ENCODE peak calls at places on chromosomes 11 and 22, in six cellular contexts. One of them, this sample, is unnamed.
A peak's percentile ranks its signal among the peaks of the same experiment; 100 is the strongest.

GRCh38 chr22:39518996-39519680 is 1.2 kb upstream of the ATF4 start:
- DNase-seq in uterus: no peak
- DNase-seq in body of pancreas: peak; percentile 39
- DNase-seq in fibroblast of pulmonary artery: peak; percentile 51
- DNase-seq in BJ: no peak
- DNase-seq in spleen: no peak
- DNase-seq in this sample: no peak

GRCh38 chr11:66288138-66288865 is 641 bp downstream of the YIF1A start:
- DNase-seq in fibroblast of pulmonary artery: no peak
- DNase-seq in spleen: no peak
- DNase-seq in uterus: no peak
- DNase-seq in BJ: no peak
- DNase-seq in body of pancreas: peak; percentile 28
- DNase-seq in this sample: no peak

GRCh38 chr22:28547132-28547842 is 132.4 kb downstream of the TTC28 start:
- DNase-seq in spleen: no peak
- DNase-seq in body of pancreas: no peak
- DNase-seq in BJ: peak; percentile 93
- DNase-seq in fibroblast of pulmonary artery: peak; percentile 82
- DNase-seq in uterus: no peak
- DNase-seq in this sample: no peak

GRCh38 chr11:47282462-47282861 is 12.5 kb downstream of the MADD start:
- DNase-seq in fibroblast of pulmonary artery: no peak
- DNase-seq in body of pancreas: no peak
- DNase-seq in BJ: no peak
- DNase-seq in uterus: no peak
- DNase-seq in spleen: no peak
- DNase-seq in this sample: no peak

GRCh38 chr11:30816959-30817880 is 231.1 kb upstream of the MPPED2 start:
- DNase-seq in uterus: no peak
- DNase-seq in body of pancreas: no peak
- DNase-seq in fibroblast of pulmonary artery: no peak
- DNase-seq in BJ: no peak
- DNase-seq in spleen: no peak
- DNase-seq in this sample: no peak

GRCh38 chr11:57646756-57647303 is 2.9 kb downstream of the YPEL4 start:
- DNase-seq in fibroblast of pulmonary artery: no peak
- DNase-seq in BJ: no peak
- DNase-seq in body of pancreas: no peak
- DNase-seq in spleen: no peak
- DNase-seq in uterus: no peak
- DNase-seq in this sample: no peak

GRCh38 chr11:101915811-101916291 is 471 bp downstream of the ANGPTL5 start:
- DNase-seq in uterus: no peak
- DNase-seq in fibroblast of pulmonary artery: peak; percentile 75
- DNase-seq in body of pancreas: no peak
- DNase-seq in BJ: no peak
- DNase-seq in spleen: no peak
- DNase-seq in this sample: no peak

GRCh38 chr22:33680632-33681031 is 239.6 kb downstream of the LARGE1 start:
- DNase-seq in spleen: no peak
- DNase-seq in BJ: no peak
- DNase-seq in body of pancreas: no peak
- DNase-seq in fibroblast of pulmonary artery: no peak
- DNase-seq in uterus: no peak
- DNase-seq in this sample: no peak

GRCh38 chr11:6587360-6587953 is 16.0 kb downstream of the RRP8 start:
- DNase-seq in body of pancreas: peak; percentile 75
- DNase-seq in uterus: no peak
- DNase-seq in BJ: no peak
- DNase-seq in fibroblast of pulmonary artery: no peak
- DNase-seq in spleen: no peak
- DNase-seq in this sample: no peak

GRCh38 chr22:48627203-48627602 is 1200.5 kb downstream of the BRD1 start:
- DNase-seq in uterus: no peak
- DNase-seq in spleen: no peak
- DNase-seq in body of pancreas: no peak
- DNase-seq in fibroblast of pulmonary artery: no peak
- DNase-seq in BJ: no peak
- DNase-seq in this sample: no peak

GRCh38 chr11:7573193-7573557 is 59.4 kb downstream of the PPFIBP2 start:
- DNase-seq in spleen: no peak
- DNase-seq in fibroblast of pulmonary artery: peak; percentile 25
- DNase-seq in BJ: no peak
- DNase-seq in uterus: no peak
- DNase-seq in body of pancreas: no peak
- DNase-seq in this sample: no peak

GRCh38 chr11:16111690-16112089 is 244.7 kb downstream of the SOX6 start:
- DNase-seq in uterus: no peak
- DNase-seq in fibroblast of pulmonary artery: no peak
- DNase-seq in BJ: no peak
- DNase-seq in spleen: no peak
- DNase-seq in body of pancreas: no peak
- DNase-seq in this sample: no peak

GRCh38 chr22:48456449-48456848 is 1371.2 kb downstream of the BRD1 start:
- DNase-seq in spleen: no peak
- DNase-seq in body of pancreas: no peak
- DNase-seq in uterus: no peak
- DNase-seq in BJ: no peak
- DNase-seq in fibroblast of pulmonary artery: no peak
- DNase-seq in this sample: no peak

GRCh38 chr11:14229472-14229871 is 129.5 kb downstream of the RRAS2 start:
- DNase-seq in spleen: peak; percentile 52
- DNase-seq in BJ: no peak
- DNase-seq in body of pancreas: no peak
- DNase-seq in uterus: no peak
- DNase-seq in fibroblast of pulmonary artery: no peak
- DNase-seq in this sample: no peak

GRCh38 chr11:122085264-122085663 is 30.8 kb downstream of the BLID start:
- DNase-seq in body of pancreas: no peak
- DNase-seq in spleen: no peak
- DNase-seq in uterus: no peak
- DNase-seq in fibroblast of pulmonary artery: peak; percentile 92
- DNase-seq in BJ: peak; percentile 90
- DNase-seq in this sample: no peak

GRCh38 chr11:1237128-1237580 is 14.3 kb downstream of the MUC5B start:
- DNase-seq in spleen: peak; percentile 58
- DNase-seq in body of pancreas: no peak
- DNase-seq in uterus: no peak
- DNase-seq in fibroblast of pulmonary artery: no peak
- DNase-seq in BJ: no peak
- DNase-seq in this sample: no peak

GRCh38 chr11:34266987-34267386 is 90.8 kb downstream of the ABTB2 start:
- DNase-seq in body of pancreas: no peak
- DNase-seq in uterus: peak; percentile 46
- DNase-seq in BJ: no peak
- DNase-seq in fibroblast of pulmonary artery: peak; percentile 32
- DNase-seq in spleen: no peak
- DNase-seq in this sample: no peak

GRCh38 chr11:82523141-82523540 is 210.5 kb downstream of the FAM181B start:
- DNase-seq in fibroblast of pulmonary artery: no peak
- DNase-seq in body of pancreas: no peak
- DNase-seq in uterus: peak; percentile 18
- DNase-seq in spleen: no peak
- DNase-seq in BJ: no peak
- DNase-seq in this sample: peak; percentile 15

GRCh38 chr11:68704887-68705286 is 20.5 kb downstream of the GAL start:
- DNase-seq in spleen: no peak
- DNase-seq in BJ: no peak
- DNase-seq in fibroblast of pulmonary artery: no peak
- DNase-seq in body of pancreas: no peak
- DNase-seq in uterus: no peak
- DNase-seq in this sample: no peak
- H3K4me3 ChIP-seq in spleen: no peak overlapping the region
- H3K4me3 ChIP-seq in BJ: no peak overlapping the region
- H3K4me3 ChIP-seq in fibroblast of pulmonary artery: no peak overlapping the region
- H3K4me3 ChIP-seq in body of pancreas: no peak overlapping the region
- H3K4me3 ChIP-seq in uterus: no peak overlapping the region
- H3K4me3 ChIP-seq in this sample: no peak overlapping the region

GRCh38 chr22:41535244-41535643 is 9.0 kb downstream of the POLR3H start:
- DNase-seq in uterus: no peak
- DNase-seq in spleen: no peak
- DNase-seq in BJ: no peak
- DNase-seq in fibroblast of pulmonary artery: no peak
- DNase-seq in body of pancreas: no peak
- DNase-seq in this sample: no peak
- TF ChIP-seq CTCF in uterus: no peak
- TF ChIP-seq CTCF in spleen: no peak
- TF ChIP-seq CTCF in BJ: peak; percentile 42
- TF ChIP-seq CTCF in fibroblast of pulmonary artery: peak; percentile 27
- TF ChIP-seq CTCF in body of pancreas: no peak
- TF ChIP-seq CTCF in this sample: no peak

GRCh38 chr11:87076260-87076783 is 38.6 kb downstream of the TMEM135 start:
- DNase-seq in BJ: no peak
- DNase-seq in uterus: no peak
- DNase-seq in spleen: no peak
- DNase-seq in fibroblast of pulmonary artery: no peak
- DNase-seq in body of pancreas: no peak
- DNase-seq in this sample: no peak

GRCh38 chr11:87082590-87082989 is 44.9 kb downstream of the TMEM135 start:
- DNase-seq in spleen: no peak
- DNase-seq in BJ: no peak
- DNase-seq in uterus: no peak
- DNase-seq in body of pancreas: no peak
- DNase-seq in fibroblast of pulmonary artery: no peak
- DNase-seq in this sample: no peak

GRCh38 chr11:87083029-87083428 is 45.3 kb downstream of the TMEM135 start:
- DNase-seq in body of pancreas: no peak
- DNase-seq in BJ: no peak
- DNase-seq in fibroblast of pulmonary artery: no peak
- DNase-seq in uterus: no peak
- DNase-seq in spleen: no peak
- DNase-seq in this sample: no peak

GRCh38 chr11:87076874-87077429 is 39.2 kb downstream of the TMEM135 start:
- DNase-seq in fibroblast of pulmonary artery: no peak
- DNase-seq in BJ: no peak
- DNase-seq in body of pancreas: no peak
- DNase-seq in spleen: no peak
- DNase-seq in uterus: no peak
- DNase-seq in this sample: no peak

DNA sequence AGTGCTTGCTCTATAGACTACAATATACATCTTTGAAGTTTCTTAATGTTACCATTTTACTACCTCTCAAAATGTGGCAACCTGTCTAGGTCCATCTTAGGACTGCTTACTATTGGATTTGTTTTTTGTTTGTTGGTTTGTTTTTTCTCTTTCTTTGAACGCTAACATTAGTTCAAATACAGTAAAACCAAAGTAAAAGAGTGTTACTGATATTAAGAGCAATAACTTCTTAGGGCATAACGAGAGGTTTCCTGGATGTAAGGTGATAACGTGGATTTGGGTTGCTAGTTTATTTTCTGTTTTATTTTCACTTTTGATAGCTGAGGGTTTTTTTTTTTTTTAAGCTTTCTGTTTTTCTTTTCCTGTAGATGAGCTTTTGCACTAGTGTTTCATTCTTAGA is 43.6 kb downstream of the TMEM135 start:
- DNase-seq in fibroblast of pulmonary artery: no peak
- DNase-seq in BJ: no peak
- DNase-seq in body of pancreas: no peak
- DNase-seq in spleen: no peak
- DNase-seq in uterus: no peak
- DNase-seq in this sample: no peak
- H3K4me3 ChIP-seq in fibroblast of pulmonary artery: no peak overlapping the region
- H3K4me3 ChIP-seq in BJ: no peak overlapping the region
- H3K4me3 ChIP-seq in body of pancreas: no peak overlapping the region
- H3K4me3 ChIP-seq in spleen: peak overlapping the region; percentile 17
- H3K4me3 ChIP-seq in uterus: no peak overlapping the region
- H3K4me3 ChIP-seq in this sample: no peak overlapping the region

DNA sequence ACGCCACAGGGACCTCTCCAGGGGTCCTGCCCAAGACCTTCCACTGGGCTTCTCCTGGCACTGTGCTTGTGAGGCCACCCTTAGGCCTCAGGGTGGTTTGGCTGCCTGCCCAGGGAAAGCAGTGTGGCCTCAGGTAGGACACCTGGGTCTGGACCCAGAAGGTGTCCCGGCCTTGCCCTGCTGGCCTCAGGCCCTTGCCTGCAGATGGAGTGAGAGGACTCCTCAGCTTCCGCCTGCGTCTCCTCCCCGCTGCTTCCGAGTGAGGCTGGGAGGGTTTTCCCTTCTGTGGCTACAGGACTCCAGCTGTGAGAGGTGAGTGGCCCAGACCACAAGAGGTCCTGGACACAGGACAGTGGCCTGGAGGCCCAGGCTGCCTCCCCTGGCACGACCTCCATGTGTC is 60.4 kb downstream of the WNT7B start:
- DNase-seq in BJ: no peak
- DNase-seq in uterus: no peak
- DNase-seq in spleen: no peak
- DNase-seq in fibroblast of pulmonary artery: no peak
- DNase-seq in body of pancreas: no peak
- DNase-seq in this sample: no peak
- TF ChIP-seq CTCF in BJ: no peak
- TF ChIP-seq CTCF in uterus: no peak
- TF ChIP-seq CTCF in spleen: no peak
- TF ChIP-seq CTCF in fibroblast of pulmonary artery: no peak
- TF ChIP-seq CTCF in body of pancreas: no peak
- TF ChIP-seq CTCF in this sample: no peak

This sample was measured in tibial nerve.